ENCODE peak calls at places on chromosomes 16 and 17, in ten cellular contexts. R is mucosa of descending colon, O is NB4, J is HT-29, Z is heart right ventricle, F is fibroblast of pulmonary artery, E is GOT3, I is skeletal muscle cell, H is HT1080, M is HCEC 1CT. A is an unnamed sample.

GRCh38 chr16:54505479-54506247 is 219.1 kb upstream of the IRX3 start:
- DNase-seq in R (no peak), O (no peak), J (no peak), Z (peak), F (peak), E (no peak), I (no peak), H (no peak), M (no peak), A (no peak)

GRCh38 chr16:4938683-4939030 is 1.7 kb upstream of the PPL start:
- DNase-seq in R (no peak), O (no peak), J (no peak), Z (no peak), F (peak), E (no peak), I (no peak), H (no peak), M (no peak), A (peak)

GRCh38 chr16:23962001-23962400 is 126.2 kb downstream of the PRKCB start:
- DNase-seq in R (no peak), O (no peak), J (no peak), Z (no peak), F (no peak), E (no peak), I (no peak), H (no peak), M (no peak), A (no peak)

GRCh38 chr17:36148559-36149295 is 27.7 kb downstream of the TBC1D3B start:
- DNase-seq in R (peak), O (peak), J (peak), Z (peak), F (peak), E (no peak), I (no peak), H (peak), M (peak), A (peak)

GRCh38 chr17:74055508-74056160 is 147.8 kb upstream of the RPL38 start:
- DNase-seq in R (no peak), O (no peak), J (no peak), Z (no peak), F (no peak), E (no peak), I (no peak), H (no peak), M (no peak), A (no peak)

GRCh38 chr16:89821438-89822187 is 5.2 kb upstream of the FANCA start:
- DNase-seq in R (peak), O (no peak), J (no peak), Z (no peak), F (no peak), E (no peak), I (no peak), H (no peak), M (no peak), A (no peak)

GRCh38 chr16:14151256-14152030 is 80.3 kb downstream of the MRTFB start:
- DNase-seq in R (no peak), O (no peak), J (no peak), Z (peak), F (peak), E (no peak), I (peak), H (no peak), M (no peak), A (no peak)

GRCh38 chr16:26058326-26058725 is 366.6 kb downstream of the HS3ST4 start:
- DNase-seq in R (no peak), O (no peak), J (no peak), Z (no peak), F (no peak), E (no peak), I (no peak), H (no peak), M (no peak), A (no peak)

GRCh38 chr17:2899911-2900310 is 103.7 kb downstream of the RAP1GAP2 start:
- DNase-seq in R (no peak), O (no peak), J (peak), Z (no peak), F (no peak), E (no peak), I (no peak), H (no peak), M (no peak), A (peak)

GRCh38 chr17:56108811-56109284 is 44.4 kb upstream of the ANKFN1 start:
- DNase-seq in R (no peak), O (no peak), J (peak), Z (no peak), F (no peak), E (no peak), I (no peak), H (no peak), M (no peak), A (no peak)

GRCh38 chr16:69329369-69330285 is 761 bp downstream of the PDF start:
- DNase-seq in R (no peak), O (no peak), J (peak), Z (no peak), F (peak), E (no peak), I (no peak), H (no peak), M (no peak), A (no peak)

GRCh38 chr17:16150251-16150859 is 65.0 kb downstream of the NCOR1 start:
- DNase-seq in R (no peak), O (no peak), J (peak), Z (no peak), F (peak), E (no peak), I (peak), H (peak), M (peak), A (peak)

GRCh38 chr17:50087246-50087911 is 7.8 kb upstream of the PDK2 start:
- DNase-seq in R (peak), O (peak), J (peak), Z (peak), F (peak), E (no peak), I (no peak), H (peak), M (peak), A (peak)

GRCh38 chr17:73231363-73231762 is 30.3 kb downstream of the CPSF4L start:
- DNase-seq in R (no peak), O (peak), J (peak), Z (no peak), F (peak), E (no peak), I (no peak), H (peak), M (peak), A (peak)

GRCh38 chr16:50627419-50627818 is 53.7 kb downstream of the SNX20 start:
- DNase-seq in R (no peak), O (peak), J (no peak), Z (peak), F (peak), E (no peak), I (no peak), H (no peak), M (no peak), A (no peak)

GRCh38 chr17:74599531-74599939 is 7.5 kb upstream of the CD300LD start:
- DNase-seq in R (no peak), O (peak), J (no peak), Z (no peak), F (no peak), E (no peak), I (no peak), H (no peak), M (no peak), A (no peak)

GRCh38 chr17:45147581-45148182 is 593 bp upstream of the HEXIM1 start:
- DNase-seq in R (peak), O (peak), J (no peak), Z (peak), F (peak), E (peak), I (peak), H (peak), M (peak), A (peak)

GRCh38 chr16:48075398-48075797 is 80.4 kb downstream of the ABCC12 start:
- DNase-seq in R (no peak), O (no peak), J (no peak), Z (no peak), F (peak), E (no peak), I (peak), H (peak), M (no peak), A (peak)

GRCh38 chr17:48597492-48597774 is 3.9 kb upstream of the HOXB5 start:
- DNase-seq in R (peak), O (no peak), J (no peak), Z (no peak), F (no peak), E (no peak), I (no peak), H (no peak), M (no peak), A (no peak)

GRCh38 chr17:40326014-40326831 is 17.2 kb downstream of the RARA start:
- DNase-seq in R (peak), O (no peak), J (no peak), Z (peak), F (no peak), E (no peak), I (no peak), H (no peak), M (no peak), A (no peak)

GRCh38 chr16:80852261-80852872 is 48.0 kb upstream of the CDYL2 start:
- DNase-seq in R (no peak), O (peak), J (peak), Z (no peak), F (peak), E (no peak), I (no peak), H (peak), M (no peak), A (peak)

GRCh38 chr16:58176608-58177346 is 21.1 kb downstream of the CSNK2A2 start:
- DNase-seq in R (no peak), O (no peak), J (no peak), Z (no peak), F (no peak), E (no peak), I (no peak), H (no peak), M (no peak), A (no peak)

GRCh38 chr16:4410335-4411075 is 5.9 kb downstream of the CORO7 start:
- DNase-seq in R (no peak), O (no peak), J (no peak), Z (no peak), F (peak), E (no peak), I (peak), H (no peak), M (peak), A (peak)

GRCh38 chr17:79843917-79844815 is 4.9 kb upstream of the CBX4 start:
- DNase-seq in R (peak), O (peak), J (no peak), Z (peak), F (peak), E (no peak), I (no peak), H (no peak), M (peak), A (peak)

GRCh38 chr17:37506678-37507077 is 17.0 kb downstream of the DUSP14 start:
- DNase-seq in R (no peak), O (peak), J (peak), Z (no peak), F (peak), E (no peak), I (no peak), H (peak), M (peak), A (peak)

GRCh38 chr17:77441130-77441920 is 300.6 kb downstream of the SEC14L1 start:
- DNase-seq in R (no peak), O (peak), J (no peak), Z (no peak), F (no peak), E (no peak), I (no peak), H (no peak), M (no peak), A (no peak)

GRCh38 chr16:52069866-52070265 is 477.1 kb downstream of the TOX3 start:
- DNase-seq in R (no peak), O (peak), J (peak), Z (no peak), F (peak), E (no peak), I (no peak), H (peak), M (no peak), A (peak)

GRCh38 chr16:79707867-79708266 is 107.3 kb upstream of the MAF start:
- DNase-seq in R (peak), O (no peak), J (no peak), Z (peak), F (no peak), E (no peak), I (no peak), H (no peak), M (no peak), A (no peak)

GRCh38 chr17:75691371-75692290 is 24.5 kb downstream of the SAP30BP start:
- DNase-seq in R (no peak), O (peak), J (no peak), Z (no peak), F (no peak), E (no peak), I (no peak), H (peak), M (peak), A (peak)

GRCh38 chr17:17913695-17914332 is 58.4 kb downstream of the TOM1L2 start:
- DNase-seq in R (peak), O (peak), J (peak), Z (peak), F (peak), E (no peak), I (peak), H (peak), M (peak), A (peak)

GRCh38 chr16:50096791-50097190 is 31.0 kb downstream of the HEATR3 start:
- DNase-seq in R (no peak), O (no peak), J (no peak), Z (no peak), F (peak), E (no peak), I (peak), H (peak), M (peak), A (peak)

A was measured in IMR-90.